ENCODE peak calls at places on chromosomes 4 and X, in seven cellular contexts. F, W, I, J, U, P and M are unnamed samples.

GRCh38 chrX:154546354-154547244 is at the start of gene G6PD:
- DNase-seq in P (no peak), J (peak; percentile 49), F (peak; percentile 80), U (peak; percentile 76), I (peak; percentile 46), W (no peak), M (no peak)

GRCh38 chr4:113293043-113293560 is 243.6 kb downstream of the ANK2 start:
- DNase-seq in J (no peak), W (peak; percentile 34), U (no peak), I (no peak), P (no peak), F (no peak), M (no peak)

GRCh38 chr4:140266958-140267568 is 106.4 kb upstream of the SCOC start:
- DNase-seq in F (no peak), P (peak; percentile 94), U (no peak), I (no peak), J (no peak), W (no peak), M (no peak)

GRCh38 chr4:39642885-39643550 is 4.4 kb upstream of the SMIM14 start:
- DNase-seq in J (no peak), P (no peak), U (no peak), W (no peak), F (no peak), I (no peak), M (no peak)

GRCh38 chr4:94588900-94589693 is 137.4 kb downstream of the PDLIM5 start:
- DNase-seq in P (no peak), F (no peak), J (no peak), W (no peak), I (no peak), U (no peak), M (no peak)

GRCh38 chr4:87961993-87962791 is 13.3 kb upstream of the SPP1 start:
- DNase-seq in J (no peak), W (no peak), U (no peak), F (no peak), P (no peak), I (no peak), M (no peak)

GRCh38 chr4:111066887-111067286 is 444.0 kb upstream of the PITX2 start:
- DNase-seq in F (no peak), I (no peak), P (peak; percentile 51), J (no peak), W (no peak), U (no peak), M (no peak)

GRCh38 chrX:69033936-69034335 is 131.3 kb downstream of the PJA1 start:
- DNase-seq in I (no peak), J (no peak), F (no peak), U (no peak), W (no peak), P (no peak), M (no peak)

GRCh38 chrX:39855748-39856129 is 242.0 kb downstream of the BCOR start:
- DNase-seq in U (no peak), P (no peak), F (peak; percentile 35), W (no peak), I (peak; percentile 79), J (no peak), M (no peak)

GRCh38 chr4:4746444-4746843 is 113.0 kb upstream of the MSX1 start:
- DNase-seq in P (no peak), W (no peak), J (no peak), U (no peak), I (no peak), F (no peak), M (no peak)

GRCh38 chr4:107616838-107617389 is 103.1 kb downstream of the PAPSS1 start:
- DNase-seq in P (no peak), J (no peak), I (no peak), W (no peak), U (no peak), F (no peak), M (no peak)

GRCh38 chr4:173519130-173520101 is 10.6 kb downstream of the HAND2 start:
- DNase-seq in U (peak; percentile 69), I (no peak), W (peak; percentile 72), J (no peak), P (no peak), F (no peak), M (peak; percentile 65)

GRCh38 chr4:18390655-18391369 is 369.3 kb upstream of the LCORL start:
- DNase-seq in W (no peak), U (no peak), J (no peak), I (no peak), P (no peak), F (no peak), M (no peak)

GRCh38 chrX:71053217-71053621 is 14.9 kb downstream of the SNX12 start:
- DNase-seq in F (no peak), P (no peak), J (peak; percentile 33), I (no peak), W (no peak), U (peak; percentile 22), M (peak; percentile 28)

GRCh38 chrX:48897621-48898306 is at the start of the genes PQBP1 and TIMM17B:
- DNase-seq in I (peak; percentile 95), J (peak; percentile 63), U (peak; percentile 90), F (peak; percentile 88), W (peak; percentile 88), P (peak; percentile 85), M (peak; percentile 91)

GRCh38 chr4:11729548-11729947 is 300.9 kb upstream of the HS3ST1 start:
- DNase-seq in F (no peak), J (no peak), W (no peak), U (no peak), P (no peak), I (no peak), M (no peak)

GRCh38 chrX:23656684-23657083 is 10.6 kb upstream of the PRDX4 start:
- DNase-seq in I (no peak), J (no peak), W (no peak), P (no peak), F (no peak), U (no peak), M (no peak)

GRCh38 chrX:14927391-14927790 is 54.2 kb downstream of the MOSPD2 start:
- DNase-seq in P (no peak), J (no peak), F (no peak), W (no peak), I (no peak), U (no peak), M (no peak)

GRCh38 chr4:18391370-18391728 is 369.8 kb upstream of the LCORL start:
- DNase-seq in P (no peak), W (no peak), U (no peak), F (no peak), I (no peak), J (no peak), M (no peak)

GRCh38 chr4:7701866-7702649 is 237.6 kb downstream of the AFAP1 start:
- DNase-seq in P (no peak), I (no peak), W (no peak), U (no peak), F (no peak), J (no peak), M (no peak)

GRCh38 chr4:111454961-111455360 is 690.3 kb upstream of the FAM241A start:
- DNase-seq in U (no peak), I (no peak), W (no peak), F (no peak), J (no peak), P (no peak), M (no peak)

GRCh38 chr4:74112399-74113090 is 13.6 kb upstream of the CXCL2 start:
- DNase-seq in F (no peak), W (no peak), U (no peak), I (no peak), P (no peak), J (no peak), M (no peak)

GRCh38 chr4:187175197-187175596 is 451.5 kb upstream of the FAT1 start:
- DNase-seq in U (no peak), P (no peak), W (no peak), I (no peak), J (no peak), F (no peak), M (no peak)

GRCh38 chr4:8121236-8122015 is 37.2 kb downstream of the ABLIM2 start:
- DNase-seq in W (no peak), P (no peak), U (no peak), J (no peak), I (no peak), F (no peak), M (no peak)

GRCh38 chr4:116015062-116015461 is 901.6 kb upstream of the NDST4 start:
- DNase-seq in I (no peak), W (no peak), U (no peak), J (no peak), F (no peak), P (no peak), M (no peak)

GRCh38 chr4:175790067-175790466 is 22.0 kb downstream of the GPM6A start:
- DNase-seq in I (no peak), U (no peak), P (no peak), J (no peak), F (peak; percentile 49), W (no peak), M (no peak)

GRCh38 chrX:106999002-106999975 is 723 bp downstream of the MORC4 start:
- DNase-seq in W (peak; percentile 54), U (peak; percentile 44), J (peak; percentile 2), P (peak; percentile 19), I (peak; percentile 21), F (peak; percentile 4), M (peak; percentile 38)

GRCh38 chr4:107036602-107037151 is 564 bp upstream of the DKK2 start:
- DNase-seq in U (no peak), F (no peak), P (no peak), W (peak; percentile 10), J (no peak), I (no peak), M (no peak)

GRCh38 chr4:40563401-40563800 is 66.3 kb downstream of the RBM47 start:
- DNase-seq in P (no peak), U (no peak), W (no peak), F (no peak), J (no peak), I (no peak), M (no peak)

GRCh38 chr4:134216436-134216835 is 14.8 kb upstream of the PABPC4L start:
- DNase-seq in I (no peak), W (no peak), P (peak; percentile 68), F (no peak), J (no peak), U (no peak), M (no peak)

GRCh38 chrX:34559325-34559724 is 97.8 kb downstream of the TMEM47 start:
- DNase-seq in P (no peak), I (no peak), W (no peak), J (no peak), F (no peak), U (no peak), M (no peak)

GRCh38 chr4:110636677-110637407 is 14.0 kb upstream of the PITX2 start:
- DNase-seq in U (no peak), W (no peak), J (no peak), P (no peak), I (no peak), F (no peak), M (no peak)

GRCh38 chrX:39149761-39150160 is 348.5 kb downstream of the MID1IP1 start:
- DNase-seq in F (no peak), J (no peak), P (no peak), I (peak; percentile 79), U (peak; percentile 53), W (peak; percentile 47), M (peak; percentile 51)

GRCh38 chr4:139469216-139469615 is 15.3 kb downstream of the RAB33B start:
- DNase-seq in I (no peak), P (no peak), F (no peak), U (no peak), W (no peak), J (no peak), M (no peak)

GRCh38 chrX:76428243-76429130 is 977 bp downstream of the MAGEE1 start:
- DNase-seq in U (peak; percentile 14), P (no peak), J (no peak), W (peak; percentile 12), F (peak; percentile 12), I (no peak), M (no peak)

GRCh38 chr4:187393546-187394344 is 601.8 kb upstream of the ZFP42 start:
- DNase-seq in U (no peak), J (no peak), W (no peak), F (no peak), P (no peak), I (no peak), M (no peak)

GRCh38 chr4:75723117-75723801 is 1.1 kb upstream of the USO1 start:
- DNase-seq in I (peak; percentile 37), U (no peak), W (no peak), P (no peak), J (no peak), F (no peak), M (no peak)

GRCh38 chr4:61583696-61584095 is 383.6 kb downstream of the ADGRL3 start:
- DNase-seq in U (no peak), F (no peak), W (no peak), I (no peak), J (no peak), P (no peak), M (no peak)